ENCODE peak calls at places on chromosomes 4 and X, in six cellular contexts. Z is tibial nerve, D is neural progenitor cell, T is OCI-LY7, N is foreskin keratinocyte, L is tibial artery. W is an unnamed sample. For H3K4me1, the result is how much of the 10 kb centered on the place peaks cover.

GRCh38 chrX:56248492-56248891 is 16.3 kb downstream of the KLF8 start:
- DNase-seq in D (peak), N (no peak), L (no peak), Z (no peak), T (peak), W (no peak)

GRCh38 chr4:150411527-150411926 is 170.4 kb upstream of the MAB21L2 start:
- DNase-seq in Z (no peak), L (no peak), T (no peak), D (peak), N (no peak), W (no peak)

GRCh38 chr4:107046261-107046660 is 10.1 kb upstream of the DKK2 start:
- DNase-seq in N (no peak), D (no peak), Z (no peak), L (no peak), T (no peak), W (no peak)

GRCh38 chrX:63652086-63652775 is 132.8 kb downstream of the ARHGEF9 start:
- DNase-seq in L (no peak), N (no peak), T (no peak), Z (no peak), D (no peak), W (no peak)

GRCh38 chr4:37440519-37440900 is 196.0 kb downstream of the NWD2 start:
- DNase-seq in T (no peak), Z (no peak), L (no peak), N (no peak), D (no peak), W (no peak)

GRCh38 chrX:23980063-23980462 is 46.9 kb downstream of the KLHL15 start:
- DNase-seq in L (no peak), N (no peak), T (no peak), D (peak), Z (no peak), W (no peak)

GRCh38 chr4:26590639-26591038 is 6.8 kb downstream of the TBC1D19 start:
- DNase-seq in T (no peak), D (no peak), N (peak), L (no peak), Z (no peak), W (no peak)

GRCh38 chr4:184649971-184650855 is 675 bp downstream of the PRIMPOL start:
- DNase-seq in D (peak), N (no peak), Z (no peak), L (no peak), T (peak), W (no peak)

GRCh38 chrX:56564921-56565861 is 1.8 kb downstream of the UBQLN2 start:
- DNase-seq in T (peak), D (peak), N (no peak), Z (no peak), L (no peak), W (no peak)

GRCh38 chr4:158778065-158778711 is 9.4 kb downstream of the FNIP2 start:
- DNase-seq in N (no peak), T (peak), Z (no peak), D (no peak), L (no peak), W (no peak)
- H3K4me1 ChIP-seq in N (under half), T (under half), Z (half or more), D (under half), L (under half), W (under half)

GRCh38 chr4:159175165-159175988 is 72.5 kb downstream of the RAPGEF2 start:
- DNase-seq in T (peak), D (peak), L (peak), Z (no peak), N (peak), W (no peak)

GRCh38 chr4:159175989-159176375 is 73.1 kb downstream of the RAPGEF2 start:
- DNase-seq in L (no peak), N (no peak), T (no peak), D (no peak), Z (no peak), W (no peak)

GRCh38 chr4:159179310-159179958 is 76.6 kb downstream of the RAPGEF2 start:
- DNase-seq in N (no peak), D (no peak), T (no peak), Z (no peak), L (no peak), W (no peak)

GRCh38 chr4:159178147-159178541 is 75.3 kb downstream of the RAPGEF2 start:
- DNase-seq in Z (no peak), L (no peak), T (no peak), D (no peak), N (no peak), W (no peak)

GRCh38 chr4:159177265-159178146 is 74.6 kb downstream of the RAPGEF2 start:
- DNase-seq in Z (no peak), D (no peak), T (no peak), N (no peak), L (no peak), W (no peak)
- H3K4me1 ChIP-seq in Z (under half), D (under half), T (under half), N (under half), L (under half), W (under half)

GRCh38 chr4:102824398-102824797 is 3.0 kb downstream of the UBE2D3 start:
- DNase-seq in T (no peak), Z (no peak), D (no peak), N (no peak), L (no peak), W (no peak)
- H3K4me1 ChIP-seq in T (half or more), Z (under half), D (under half), N (half or more), L (under half), W (under half)

GRCh38 chr4:152098365-152099060 is 337.7 kb upstream of the GATB start:
- DNase-seq in L (no peak), Z (no peak), T (no peak), N (no peak), D (no peak), W (no peak)

GRCh38 chr4:152097371-152097770 is 336.6 kb upstream of the GATB start:
- DNase-seq in L (no peak), D (no peak), Z (no peak), N (no peak), T (no peak), W (no peak)

GRCh38 chr4:152100378-152101201 is 339.8 kb upstream of the GATB start:
- DNase-seq in D (no peak), L (no peak), Z (no peak), T (peak), N (peak), W (no peak)

GRCh38 chr4:152099555-152099954 is 338.7 kb upstream of the GATB start:
- DNase-seq in Z (no peak), N (no peak), T (no peak), D (no peak), L (no peak), W (no peak)

GRCh38 chr4:152099061-152099425 is 338.2 kb upstream of the GATB start:
- DNase-seq in N (no peak), L (no peak), T (no peak), D (no peak), Z (no peak), W (no peak)
- H3K4me1 ChIP-seq in N (under half), L (under half), T (under half), D (under half), Z (under half), W (under half)